ENCODE peak calls at places on chromosomes 12 and 14, in seven cellular contexts. B is SW480, X is AG08395, Z is germinal center, H is progenitor cell of endocrine pancreas, N is T-helper 2 cell, I is fibroblast of mammary gland. C is an unnamed sample.

GRCh38 chr12:13175499-13175898 is 21.0 kb upstream of the EMP1 start:
- DNase-seq in I (peak), X (peak), H (no peak), Z (no peak), B (no peak), N (no peak), C (no peak)

GRCh38 chr12:107990325-107990724 is 138.8 kb upstream of the WSCD2 start:
- DNase-seq in N (peak), B (peak), H (peak), I (peak), Z (no peak), X (no peak), C (peak)

GRCh38 chr12:121947966-121948365 is 29.6 kb downstream of the CFAP251 start:
- DNase-seq in Z (no peak), I (no peak), N (no peak), X (no peak), H (no peak), B (no peak), C (no peak)

GRCh38 chr12:49672351-49673181 is 34.6 kb downstream of the FMNL3 start:
- DNase-seq in Z (no peak), N (no peak), B (no peak), H (no peak), I (no peak), X (no peak), C (no peak)

GRCh38 chr14:54864526-54864925 is 38.1 kb downstream of the GCH1 start:
- DNase-seq in I (no peak), B (no peak), X (no peak), N (no peak), H (no peak), Z (no peak), C (no peak)

GRCh38 chr12:115097406-115097805 is 413.4 kb upstream of the TBX3 start:
- DNase-seq in X (peak), I (no peak), B (no peak), Z (no peak), N (no peak), H (no peak), C (no peak)

GRCh38 chr12:64744422-64745258 is 14.6 kb downstream of the GNS start:
- DNase-seq in I (peak), N (no peak), H (no peak), X (peak), Z (no peak), B (peak), C (no peak)

GRCh38 chr14:99188721-99189120 is 83.3 kb downstream of the BCL11B start:
- DNase-seq in B (no peak), X (no peak), H (no peak), N (peak), I (no peak), Z (no peak), C (no peak)

GRCh38 chr14:91373591-91374245 is 43.9 kb downstream of the CCDC88C start:
- DNase-seq in N (peak), I (no peak), B (no peak), X (no peak), H (no peak), Z (peak), C (no peak)

GRCh38 chr12:42705863-42706262 is 116.3 kb upstream of the PRICKLE1 start:
- DNase-seq in H (no peak), B (no peak), N (no peak), X (peak), Z (no peak), I (peak), C (no peak)

GRCh38 chr14:104898870-104899510 is 25.7 kb upstream of the PLD4 start:
- DNase-seq in N (no peak), B (no peak), H (no peak), X (no peak), I (peak), Z (no peak), C (no peak)

GRCh38 chr12:90043264-90043663 is 334.6 kb upstream of the ATP2B1 start:
- DNase-seq in H (no peak), I (peak), B (no peak), X (peak), Z (no peak), N (no peak), C (no peak)

GRCh38 chr12:71187379-71187778 is 29.6 kb upstream of the TSPAN8 start:
- DNase-seq in X (no peak), N (no peak), I (no peak), B (no peak), H (no peak), Z (no peak), C (no peak)

GRCh38 chr12:59834659-59835474 is 239.0 kb downstream of the SLC16A7 start:
- DNase-seq in X (peak), N (no peak), H (no peak), I (peak), Z (no peak), B (peak), C (no peak)

GRCh38 chr12:40946612-40947194 is 241.4 kb upstream of the PDZRN4 start:
- DNase-seq in Z (peak), I (peak), X (peak), H (no peak), B (peak), N (no peak), C (no peak)

GRCh38 chr14:32109676-32110075 is 32.6 kb downstream of the ARHGAP5 start:
- DNase-seq in I (peak), H (no peak), Z (no peak), B (no peak), N (no peak), X (peak), C (no peak)

GRCh38 chr12:47742253-47742825 is 16.3 kb downstream of the RAPGEF3 start:
- DNase-seq in Z (peak), X (peak), B (peak), N (peak), H (peak), I (peak), C (no peak)

GRCh38 chr14:99703381-99703780 is 19.3 kb downstream of the CYP46A1 start:
- DNase-seq in Z (no peak), B (no peak), N (no peak), H (no peak), X (no peak), I (no peak), C (no peak)

GRCh38 chr14:45140661-45141187 is 5.0 kb downstream of the FANCM start:
- DNase-seq in H (no peak), I (no peak), X (no peak), B (no peak), N (no peak), Z (no peak), C (no peak)

GRCh38 chr12:99544457-99544856 is 103.1 kb upstream of the GARIN6 start:
- DNase-seq in Z (no peak), X (no peak), I (no peak), B (no peak), H (no peak), N (no peak), C (no peak)

GRCh38 chr14:32933623-32933942 is 5.1 kb upstream of the NPAS3 start:
- DNase-seq in H (no peak), Z (no peak), I (peak), X (peak), B (no peak), N (no peak), C (peak)

C was measured in T47D.